ENCODE peak calls at places on chromosomes 3 and 15, in nine cellular contexts. P is GM12865; S is fibroblast of lung; C is fibroblast of mammary gland; U is CD8-positive, alpha-beta T cell; Z is naive thymus-derived CD4-positive, alpha-beta T cell; B is AG04449; R is transverse colon; X is psoas muscle. D is an unnamed sample.

GRCh38 chr15:90212221-90213079 is 11.3 kb downstream of the SEMA4B start:
- DNase-seq in X (no peak), P (no peak), Z (no peak), U (no peak), R (peak; percentile 34), B (no peak), C (no peak), S (no peak), D (no peak)

GRCh38 chr3:119380697-119381096 is 82.7 kb downstream of the TMEM39A start:
- DNase-seq in Z (no peak), X (no peak), B (no peak), R (no peak), P (no peak), U (no peak), C (peak; percentile 14), S (no peak), D (peak; percentile 33)

GRCh38 chr3:14640157-14640562 is 11.4 kb upstream of the CCDC174 start:
- DNase-seq in Z (no peak), P (no peak), U (no peak), S (no peak), C (peak; percentile 11), R (no peak), B (no peak), X (no peak), D (no peak)

GRCh38 chr15:73901126-73901810 is 25.0 kb upstream of the LOXL1 start:
- DNase-seq in P (no peak), U (no peak), B (no peak), R (no peak), X (no peak), Z (no peak), C (no peak), S (no peak), D (no peak)

GRCh38 chr15:99408236-99409096 is 157.2 kb downstream of the LRRC28 start:
- DNase-seq in B (peak; percentile 84), R (no peak), Z (no peak), P (no peak), U (no peak), C (peak; percentile 87), S (peak; percentile 94), X (no peak), D (no peak)

GRCh38 chr15:90103669-90104329 is 1.5 kb upstream of the IDH2 start:
- DNase-seq in C (no peak), B (no peak), P (no peak), R (no peak), U (no peak), Z (no peak), S (no peak), X (no peak), D (no peak)

GRCh38 chr3:37506968-37507535 is 332.7 kb upstream of the LRRFIP2 start:
- DNase-seq in P (no peak), X (no peak), S (no peak), U (no peak), R (no peak), C (no peak), B (no peak), Z (no peak), D (no peak)

GRCh38 chr3:65830948-65831732 is 207.6 kb downstream of the MAGI1 start:
- DNase-seq in U (no peak), S (no peak), R (no peak), P (no peak), B (no peak), X (no peak), Z (no peak), C (no peak), D (peak; percentile 62)

GRCh38 chr15:74723754-74724334 is 1.5 kb downstream of the CYP1A1 start:
- DNase-seq in R (no peak), U (no peak), S (peak; percentile 62), X (no peak), Z (no peak), B (no peak), C (peak; percentile 31), P (peak; percentile 34), D (peak; percentile 22)

GRCh38 chr3:169256027-169256426 is 407.5 kb downstream of the MECOM start:
- DNase-seq in S (no peak), C (no peak), P (no peak), X (no peak), U (no peak), R (no peak), B (no peak), Z (no peak), D (no peak)

DNA sequence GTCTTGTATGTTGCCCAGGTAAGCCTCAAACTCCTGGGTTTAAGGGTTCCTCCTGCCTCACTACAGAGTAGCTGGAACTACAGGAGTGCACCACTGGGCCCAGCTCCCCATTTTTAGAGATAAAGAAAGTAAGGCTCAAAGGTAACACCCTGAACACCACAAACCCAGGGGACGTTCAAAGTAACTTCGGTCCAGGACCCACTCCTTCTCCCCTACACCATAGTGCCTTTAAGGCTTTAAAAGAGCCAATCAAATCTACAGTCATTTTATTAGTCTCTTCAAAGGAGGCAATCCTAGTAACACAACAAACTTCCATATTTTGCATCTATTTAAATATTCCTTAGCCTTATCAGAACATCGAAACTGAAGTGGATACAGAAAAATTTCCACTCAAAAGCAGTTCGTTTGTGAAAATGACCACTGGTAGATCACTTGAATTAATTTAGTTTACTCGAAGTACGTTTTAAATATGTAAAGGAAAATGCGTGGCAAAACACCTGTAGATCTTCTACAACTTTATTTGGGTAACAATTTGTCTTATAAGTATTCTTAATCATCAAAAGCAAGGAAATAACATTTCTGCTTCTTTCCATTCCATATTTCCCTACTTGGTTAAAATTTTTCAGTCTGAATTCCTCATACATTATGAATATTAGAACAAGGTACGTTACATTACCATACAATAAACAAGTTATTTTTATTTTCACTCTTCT is 1.8 kb downstream of the STAG1 start:
- DNase-seq in Z (no peak), C (peak; percentile 20), P (peak; percentile 48), S (peak; percentile 23), R (no peak), X (no peak), B (no peak), U (no peak), D (no peak)
- H3K4me3 ChIP-seq in Z (peak overlapping the region; percentile 63), C (peak overlapping the region; percentile 78), P (peak overlapping the region; percentile 97), S (peak overlapping the region; percentile 6), R (no peak overlapping the region), X (peak overlapping the region; percentile 82), B (peak overlapping the region; percentile 69), U (peak overlapping the region; percentile 67), D (no peak overlapping the region)

GRCh38 chr3:54427951-54428871 is 305.9 kb downstream of the CACNA2D3 start:
- DNase-seq in S (peak; percentile 78), X (peak; percentile 15), P (peak; percentile 77), B (peak; percentile 50), U (no peak), R (peak; percentile 53), Z (no peak), C (peak; percentile 71), D (peak; percentile 63)
- H3K4me3 ChIP-seq in S (no peak overlapping the region), X (no peak overlapping the region), P (no peak overlapping the region), B (peak overlapping the region; percentile 4), U (no peak overlapping the region), R (no peak overlapping the region), Z (no peak overlapping the region), C (no peak overlapping the region), D (no peak overlapping the region)

GRCh38 chr3:32292085-32292796 is 53.8 kb downstream of the CMTM8 start:
- DNase-seq in B (no peak), U (no peak), P (no peak), C (no peak), Z (no peak), X (no peak), R (no peak), S (no peak), D (no peak)

GRCh38 chr3:32293908-32294307 is 55.4 kb downstream of the CMTM8 start:
- DNase-seq in C (no peak), Z (no peak), B (no peak), S (no peak), P (no peak), X (no peak), R (no peak), U (no peak), D (no peak)

GRCh38 chr3:32301426-32301825 is 62.9 kb downstream of the CMTM8 start:
- DNase-seq in R (no peak), Z (no peak), X (no peak), S (no peak), B (no peak), P (no peak), C (no peak), U (no peak), D (no peak)

GRCh38 chr3:32297366-32297765 is 58.9 kb downstream of the CMTM8 start:
- DNase-seq in R (no peak), C (no peak), P (no peak), U (peak; percentile 20), X (no peak), B (no peak), S (no peak), Z (peak; percentile 22), D (no peak)

DNA sequence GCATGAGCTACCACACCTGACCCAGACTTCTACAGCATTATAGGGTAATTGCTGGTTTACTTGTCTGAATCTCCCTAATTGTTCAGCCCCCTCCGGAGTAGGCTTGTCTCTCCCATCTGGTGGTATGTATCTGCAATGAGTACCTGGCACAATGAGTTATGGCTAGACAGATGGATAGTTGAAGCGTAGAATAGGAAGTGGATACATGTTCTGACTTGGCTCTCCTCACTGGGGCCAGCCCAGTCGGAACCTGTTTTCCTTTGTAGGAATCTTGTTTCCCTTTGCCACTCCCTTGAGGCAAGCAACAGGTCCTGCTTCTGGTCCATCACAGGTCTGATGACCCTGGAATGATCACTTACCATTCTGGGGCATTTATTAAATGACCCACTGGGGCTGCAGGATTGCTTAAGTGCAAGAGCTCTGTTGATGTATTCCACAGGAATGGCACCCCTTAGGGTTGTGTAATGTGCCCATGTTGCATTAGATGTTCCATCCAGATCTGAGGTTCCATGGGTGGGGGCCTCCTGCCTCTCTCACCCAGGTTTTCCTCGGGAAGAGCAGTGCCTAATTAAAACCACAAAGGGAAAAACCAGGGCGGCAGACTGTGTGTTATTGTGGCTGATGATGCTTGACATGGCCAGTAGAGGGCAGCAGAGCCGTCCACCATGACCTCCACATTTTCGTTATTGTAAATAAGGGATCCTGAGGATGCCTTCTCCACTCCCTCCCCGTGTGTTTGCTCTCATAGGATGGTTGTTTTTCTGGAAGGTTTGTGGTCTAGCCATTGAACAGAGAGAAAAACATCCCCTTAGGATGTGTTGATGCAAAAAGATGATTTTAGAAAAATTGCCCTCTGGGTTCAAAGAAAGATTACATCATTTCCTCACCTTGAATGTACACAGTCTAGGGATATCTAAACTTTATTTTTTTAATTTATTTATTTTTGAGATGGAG is 58.0 kb downstream of the CMTM8 start:
- DNase-seq in S (peak; percentile 71), Z (peak; percentile 56), C (peak; percentile 69), R (peak; percentile 63), X (peak; percentile 42), B (no peak), U (peak; percentile 49), P (peak; percentile 63), D (no peak)
- H3K4me3 ChIP-seq in S (no peak overlapping the region), Z (no peak overlapping the region), C (no peak overlapping the region), R (no peak overlapping the region), X (no peak overlapping the region), B (no peak overlapping the region), U (no peak overlapping the region), P (no peak overlapping the region), D (no peak overlapping the region)

DNA sequence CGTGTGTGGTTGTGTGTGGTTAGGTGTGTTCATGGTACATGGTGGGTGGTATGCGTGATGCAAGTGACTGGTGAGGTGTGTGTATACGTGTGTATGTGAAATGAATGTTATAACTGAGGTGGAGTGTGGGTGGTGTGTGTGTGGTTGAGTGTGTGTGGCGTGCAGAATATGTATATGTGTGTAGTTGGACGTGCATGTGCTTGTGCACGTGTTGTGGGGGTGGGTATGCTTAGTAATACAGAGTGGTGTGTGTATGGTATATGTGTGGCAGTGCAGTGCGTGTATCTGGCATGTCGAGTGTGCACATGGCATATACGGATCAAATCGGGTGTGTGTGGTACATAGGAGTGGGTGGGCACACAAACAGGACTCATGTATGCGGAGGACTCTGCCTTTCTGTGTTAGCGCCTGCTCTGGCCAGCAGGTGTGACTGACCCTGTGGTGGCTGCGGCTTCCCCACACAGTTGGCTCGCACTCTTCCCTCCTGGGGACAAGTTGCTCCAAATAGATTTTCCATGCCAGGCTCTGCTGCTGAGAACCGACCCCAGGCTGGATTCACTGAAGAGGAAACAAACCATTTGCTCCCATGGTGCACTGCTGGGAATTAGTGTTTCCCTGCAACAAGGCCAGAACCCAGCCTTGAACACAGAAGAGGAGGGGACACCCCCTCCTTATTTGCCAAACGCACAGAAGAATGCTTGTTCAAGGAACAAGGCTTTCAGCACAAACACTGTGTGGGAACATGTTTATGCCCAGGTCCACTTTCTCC is 1.2 kb upstream of the C3orf70 start:
- DNase-seq in P (no peak), S (no peak), X (no peak), Z (no peak), B (no peak), U (no peak), R (no peak), C (no peak), D (no peak)
- H3K4me3 ChIP-seq in P (no peak overlapping the region), S (no peak overlapping the region), X (peak overlapping the region; percentile 71), Z (no peak overlapping the region), B (peak overlapping the region; percentile 83), U (no peak overlapping the region), R (no peak overlapping the region), C (no peak overlapping the region), D (no peak overlapping the region)